ENCODE peak calls at places on chromosome 6, in four cellular contexts. Z is GM12878, S is HepG2, V is H1. Y is an unnamed sample.

GRCh38 chr6:90256698-90257485 is 39.8 kb downstream of the BACH2 start:
- DNase-seq in S (no peak), V (no peak), Z (no peak), Y (no peak)

GRCh38 chr6:95091823-95092436 is 485.4 kb upstream of the MANEA start:
- DNase-seq in Z (no peak), V (no peak), S (peak; percentile 41), Y (peak; percentile 21)

GRCh38 chr6:46947497-46947896 is 25.8 kb upstream of the ADGRF5 start:
- DNase-seq in Z (no peak), V (no peak), S (no peak), Y (no peak)

GRCh38 chr6:143027058-143027457 is 33.6 kb upstream of the AIG1 start:
- DNase-seq in Z (no peak), S (peak; percentile 38), V (peak; percentile 71), Y (no peak)

GRCh38 chr6:5638666-5639065 is 368.1 kb downstream of the NRN1 start:
- DNase-seq in Z (no peak), V (no peak), S (no peak), Y (no peak)

GRCh38 chr6:156687875-156688549 is 89.2 kb upstream of the ARID1B start:
- DNase-seq in S (no peak), V (peak; percentile 61), Z (no peak), Y (peak; percentile 58)

GRCh38 chr6:5525209-5525608 is 263.9 kb downstream of the FARS2 start:
- DNase-seq in S (no peak), Z (no peak), V (no peak), Y (no peak)

GRCh38 chr6:11812439-11812838 is 33.8 kb upstream of the ADTRP start:
- DNase-seq in S (no peak), Z (no peak), V (no peak), Y (no peak)

GRCh38 chr6:30167101-30167500 is 3.8 kb downstream of the TRIM15 start:
- DNase-seq in Z (no peak), V (no peak), S (no peak), Y (no peak)

GRCh38 chr6:87756858-87757257 is 54.8 kb upstream of the AKIRIN2 start:
- DNase-seq in S (no peak), Z (peak; percentile 97), V (no peak), Y (no peak)

GRCh38 chr6:47292944-47293343 is 16.8 kb downstream of the TNFRSF21 start:
- DNase-seq in S (peak; percentile 24), V (no peak), Z (no peak), Y (no peak)

GRCh38 chr6:20400476-20401402 is 940 bp upstream of the E2F3 start:
- DNase-seq in Z (no peak), S (peak; percentile 50), V (no peak), Y (peak; percentile 63)

GRCh38 chr6:151493495-151494234 is at the start of gene CCDC170:
- DNase-seq in S (peak; percentile 61), V (peak; percentile 83), Z (no peak), Y (peak; percentile 69)

GRCh38 chr6:135939216-135939610 is 87.7 kb downstream of the PDE7B start:
- DNase-seq in Z (no peak), V (no peak), S (no peak), Y (no peak)

GRCh38 chr6:6007311-6008113 is 787 bp upstream of the NRN1 start:
- DNase-seq in Z (no peak), S (no peak), V (peak; percentile 73), Y (peak; percentile 68)

GRCh38 chr6:134230087-134230717 is 87.7 kb downstream of the SGK1 start:
- DNase-seq in S (no peak), Z (no peak), V (no peak), Y (no peak)

GRCh38 chr6:83430606-83431544 is at the start of gene ME1:
- DNase-seq in S (no peak), Z (peak; percentile 52), V (peak; percentile 72), Y (peak; percentile 90)

GRCh38 chr6:155174576-155175174 is 89.1 kb upstream of the CLDN20 start:
- DNase-seq in Z (no peak), S (peak; percentile 82), V (peak; percentile 64), Y (peak; percentile 83)

GRCh38 chr6:38391206-38391908 is 248.4 kb downstream of the BTBD9 start:
- DNase-seq in V (no peak), S (no peak), Z (no peak), Y (no peak)

GRCh38 chr6:130600880-130601341 is 226.3 kb upstream of the SMLR1 start:
- DNase-seq in Z (no peak), S (no peak), V (no peak), Y (no peak)

GRCh38 chr6:84752118-84752850 is 12.1 kb downstream of the TBX18 start:
- DNase-seq in Z (no peak), S (no peak), V (no peak), Y (no peak)

GRCh38 chr6:117494694-117495318 is 12.3 kb downstream of the DCBLD1 start:
- DNase-seq in S (no peak), Z (no peak), V (no peak), Y (no peak)

GRCh38 chr6:131917318-131917717 is 33.9 kb downstream of the CCN2 start:
- DNase-seq in V (no peak), Z (no peak), S (no peak), Y (no peak)

GRCh38 chr6:149419696-149420404 is 19.8 kb downstream of the SUMO4 start:
- DNase-seq in V (no peak), S (no peak), Z (no peak), Y (no peak)

GRCh38 chr6:105258816-105259215 is 79.0 kb upstream of the POPDC3 start:
- DNase-seq in V (no peak), S (no peak), Z (no peak), Y (no peak)

GRCh38 chr6:163001341-163001740 is 273.6 kb downstream of the PACRG start:
- DNase-seq in V (no peak), S (no peak), Z (peak; percentile 32), Y (no peak)

GRCh38 chr6:90288404-90288803 is 8.2 kb downstream of the BACH2 start:
- DNase-seq in V (no peak), Z (no peak), S (no peak), Y (no peak)

GRCh38 chr6:137819740-137820139 is 47.3 kb upstream of the TNFAIP3 start:
- DNase-seq in Z (peak; percentile 59), V (no peak), S (no peak), Y (no peak)

GRCh38 chr6:164753517-164753916 is 555.9 kb downstream of the C6orf118 start:
- DNase-seq in S (no peak), V (no peak), Z (no peak), Y (no peak)

DNA sequence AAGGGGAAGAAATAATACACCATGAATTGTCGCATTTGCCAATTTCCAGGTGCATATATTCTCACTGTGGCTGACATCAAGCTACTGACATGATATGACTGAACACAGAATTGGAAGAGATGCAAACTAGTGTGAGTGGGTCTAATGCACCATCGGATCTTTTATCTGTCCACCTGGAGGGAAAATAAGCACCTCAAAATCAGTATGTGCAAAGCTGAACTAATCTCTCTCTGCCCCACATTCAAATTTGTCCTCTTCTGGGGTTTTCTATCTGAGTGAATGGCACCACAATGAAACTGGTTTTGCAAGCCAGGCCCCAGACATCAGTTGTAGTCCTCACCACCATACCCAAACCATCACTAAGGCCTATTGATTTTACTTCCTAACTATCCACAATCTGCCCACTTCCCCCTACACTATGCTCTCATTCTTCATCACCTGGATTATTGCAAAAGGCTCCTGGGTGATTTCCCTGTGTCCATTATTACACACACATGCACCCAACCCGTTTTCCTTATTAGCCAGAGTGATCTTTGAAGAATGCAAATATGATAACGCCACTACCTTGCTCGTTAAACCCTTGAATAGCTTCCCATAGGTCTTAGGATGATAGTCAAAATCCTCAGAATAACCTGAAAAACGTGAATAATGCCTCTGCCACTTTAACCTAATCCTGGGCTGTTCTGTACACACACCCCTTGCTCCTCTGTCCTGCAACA is 159.0 kb upstream of the GMDS start:
- DNase-seq in V (no peak), Z (no peak), S (no peak), Y (no peak)
- TF ChIP-seq TCF12 in V (no peak), Z (no peak), S (no peak), Y (no peak)

GRCh38 chr6:7267071-7267470 is 45.9 kb downstream of the SSR1 start:
- DNase-seq in Z (no peak), S (no peak), V (peak; percentile 33), Y (no peak)
- TF ChIP-seq TCF12 in Z (no peak), S (no peak), V (no peak), Y (no peak)

GRCh38 chr6:43964659-43965570 is 162.3 kb downstream of the MRPL14 start:
- DNase-seq in V (peak; percentile 41), Z (no peak), S (no peak), Y (no peak)

GRCh38 chr6:43963203-43963602 is 164.0 kb downstream of the MRPL14 start:
- DNase-seq in S (no peak), Z (no peak), V (peak; percentile 32), Y (no peak)

GRCh38 chr6:43965628-43966373 is 161.5 kb downstream of the MRPL14 start:
- DNase-seq in S (no peak), Z (no peak), V (peak; percentile 38), Y (no peak)

GRCh38 chr6:43963877-43964658 is 163.2 kb downstream of the MRPL14 start:
- DNase-seq in Z (no peak), V (peak; percentile 38), S (no peak), Y (no peak)

GRCh38 chr6:43962458-43962857 is 164.8 kb downstream of the MRPL14 start:
- DNase-seq in S (no peak), V (no peak), Z (no peak), Y (no peak)
- TF ChIP-seq TCF12 in S (no peak), V (no peak), Z (no peak), Y (no peak)

GRCh38 chr6:122289721-122290501 is 109.5 kb upstream of the HSF2 start:
- DNase-seq in V (no peak), Z (no peak), S (peak; percentile 13), Y (peak; percentile 3)

GRCh38 chr6:122285292-122285913 is 114.0 kb upstream of the HSF2 start:
- DNase-seq in S (no peak), V (no peak), Z (no peak), Y (no peak)

GRCh38 chr6:122283884-122284283 is 115.6 kb upstream of the HSF2 start:
- DNase-seq in V (no peak), S (no peak), Z (no peak), Y (no peak)

GRCh38 chr6:122284848-122285247 is 114.6 kb upstream of the HSF2 start:
- DNase-seq in S (no peak), Z (no peak), V (no peak), Y (no peak)

GRCh38 chr6:122286512-122286911 is 112.9 kb upstream of the HSF2 start:
- DNase-seq in Z (no peak), S (no peak), V (no peak), Y (no peak)
- TF ChIP-seq TCF12 in Z (no peak), S (no peak), V (no peak), Y (no peak)